ENCODE peak calls at places on chromosome 12, in nine cellular contexts. S, K, A, F, L, R, J, X and M are unnamed samples.

GRCh38 chr12:120856980-120857379 is 47.2 kb downstream of the SPPL3 start:
- DNase-seq in S (no peak), F (peak), X (no peak), K (no peak), R (no peak), A (no peak), J (no peak), L (no peak), M (no peak)

GRCh38 chr12:52010152-52010622 is 3.4 kb downstream of the TAMALIN start:
- DNase-seq in L (peak), F (peak), R (no peak), K (no peak), J (peak), X (peak), A (peak), S (peak), M (no peak)

GRCh38 chr12:92144631-92145480 is 790 bp downstream of the BTG1 start:
- DNase-seq in X (no peak), R (peak), F (peak), K (peak), J (peak), S (peak), A (no peak), L (peak), M (peak)

GRCh38 chr12:127189992-127190391 is 1077.0 kb upstream of the TMEM132C start:
- DNase-seq in K (no peak), R (no peak), J (no peak), A (no peak), L (no peak), S (no peak), F (no peak), X (no peak), M (no peak)

GRCh38 chr12:69330475-69331473 is 17.4 kb upstream of the LYZ start:
- DNase-seq in S (peak), R (peak), J (peak), F (no peak), X (no peak), A (no peak), K (peak), L (no peak), M (peak)

GRCh38 chr12:124939428-124940142 is 25.1 kb upstream of the UBC start:
- DNase-seq in A (peak), L (peak), F (peak), K (no peak), R (peak), S (peak), J (peak), X (peak), M (peak)

GRCh38 chr12:110906088-110906487 is 14.3 kb downstream of the MYL2 start:
- DNase-seq in X (no peak), R (no peak), L (no peak), F (no peak), A (no peak), K (no peak), S (no peak), J (no peak), M (peak)

GRCh38 chr12:47867496-47867941 is 37.3 kb downstream of the VDR start:
- DNase-seq in K (no peak), A (peak), R (no peak), L (peak), X (peak), S (no peak), J (no peak), F (peak), M (peak)

GRCh38 chr12:27344246-27344645 is 11.6 kb downstream of the BMAL2 start:
- DNase-seq in L (no peak), F (no peak), R (peak), X (no peak), S (no peak), J (no peak), A (no peak), K (no peak), M (no peak)

GRCh38 chr12:120783197-120783596 is 57.6 kb downstream of the ACADS start:
- DNase-seq in J (no peak), K (no peak), A (peak), X (peak), R (no peak), F (no peak), S (no peak), L (peak), M (peak)

GRCh38 chr12:13247596-13247995 is 51.1 kb downstream of the EMP1 start:
- DNase-seq in F (no peak), J (no peak), X (no peak), A (no peak), R (no peak), K (no peak), L (no peak), S (no peak), M (no peak)

GRCh38 chr12:110245278-110245868 is 35.7 kb upstream of the ATP2A2 start:
- DNase-seq in R (no peak), S (no peak), A (no peak), L (no peak), F (no peak), J (peak), X (no peak), K (no peak), M (peak)

GRCh38 chr12:3988519-3989217 is 115.5 kb upstream of the PARP11 start:
- DNase-seq in K (no peak), A (no peak), R (no peak), J (no peak), X (no peak), S (no peak), L (no peak), F (no peak), M (peak)

GRCh38 chr12:132277961-132278360 is 51.4 kb downstream of the GALNT9 start:
- DNase-seq in J (no peak), L (no peak), S (no peak), F (no peak), X (no peak), R (no peak), A (no peak), K (no peak), M (no peak)

GRCh38 chr12:94266796-94267529 is 118.6 kb downstream of the PLXNC1 start:
- DNase-seq in L (peak), S (no peak), R (no peak), F (peak), A (peak), X (peak), K (no peak), J (no peak), M (no peak)

GRCh38 chr12:124917841-124918621 is 3.6 kb upstream of the UBC start:
- DNase-seq in A (no peak), S (no peak), X (no peak), R (peak), L (peak), F (peak), J (peak), K (no peak), M (no peak)

GRCh38 chr12:120404271-120404670 is 33.6 kb upstream of the COX6A1 start:
- DNase-seq in X (no peak), K (no peak), A (no peak), L (no peak), F (no peak), S (no peak), R (no peak), J (no peak), M (no peak)

GRCh38 chr12:108307006-108307405 is 32.1 kb downstream of the CMKLR1 start:
- DNase-seq in F (peak), X (peak), L (peak), A (no peak), R (no peak), S (no peak), J (no peak), K (no peak), M (peak)

GRCh38 chr12:68364893-68365725 is 32.9 kb upstream of the MDM1 start:
- DNase-seq in J (peak), S (no peak), K (no peak), X (peak), R (peak), L (peak), A (peak), F (peak), M (peak)

GRCh38 chr12:94618995-94619695 is 31.2 kb downstream of the TMCC3 start:
- DNase-seq in A (peak), S (no peak), K (no peak), R (no peak), L (peak), F (peak), J (no peak), X (peak), M (peak)

GRCh38 chr12:55073043-55074022 is 52.9 kb upstream of the OR9K2 start:
- DNase-seq in K (peak), X (peak), S (peak), A (peak), L (peak), J (peak), F (peak), R (peak), M (peak)